ENCODE peak calls at places on chromosomes 16 and 17, in five cellular contexts. One of them, this sample, is unnamed.

GRCh38 chr16:84137769-84138357 is 7.1 kb downstream of the HSDL1 start:
- DNase-seq in fibroblast of lung: no peak
- DNase-seq in endodermal cell: no peak
- DNase-seq in H9: no peak
- DNase-seq in IMR-90: no peak
- DNase-seq in this sample: no peak

GRCh38 chr16:86578056-86578455 is 293 bp upstream of the FOXL1 start:
- DNase-seq in endodermal cell: no peak
- DNase-seq in H9: no peak
- DNase-seq in fibroblast of lung: peak; percentile 93
- DNase-seq in IMR-90: peak; percentile 99
- DNase-seq in this sample: peak; percentile 78

GRCh38 chr17:8467527-8467926 is 31.8 kb downstream of the NDEL1 start:
- DNase-seq in endodermal cell: no peak
- DNase-seq in IMR-90: no peak
- DNase-seq in H9: no peak
- DNase-seq in fibroblast of lung: no peak
- DNase-seq in this sample: no peak

GRCh38 chr17:41421116-41421515 is 3.3 kb downstream of the KRT37 start:
- DNase-seq in fibroblast of lung: peak; percentile 80
- DNase-seq in endodermal cell: no peak
- DNase-seq in H9: no peak
- DNase-seq in IMR-90: peak; percentile 77
- DNase-seq in this sample: peak; percentile 65

GRCh38 chr16:3149630-3150345 is 15.0 kb downstream of the ZNF213 start:
- DNase-seq in IMR-90: peak; percentile 42
- DNase-seq in fibroblast of lung: peak; percentile 66
- DNase-seq in H9: peak; percentile 84
- DNase-seq in endodermal cell: peak; percentile 91
- DNase-seq in this sample: peak; percentile 78

GRCh38 chr16:47644166-47644565 is 183.0 kb downstream of the PHKB start:
- DNase-seq in fibroblast of lung: peak; percentile 91
- DNase-seq in endodermal cell: no peak
- DNase-seq in IMR-90: peak; percentile 89
- DNase-seq in H9: no peak
- DNase-seq in this sample: peak; percentile 78

GRCh38 chr16:73042807-73043206 is 5.1 kb downstream of the ZFHX3 start:
- DNase-seq in H9: no peak
- DNase-seq in IMR-90: no peak
- DNase-seq in endodermal cell: no peak
- DNase-seq in fibroblast of lung: no peak
- DNase-seq in this sample: no peak

GRCh38 chr17:18093616-18094408 is 6.1 kb downstream of the DRG2 start:
- DNase-seq in fibroblast of lung: peak; percentile 72
- DNase-seq in IMR-90: peak; percentile 83
- DNase-seq in endodermal cell: peak; percentile 79
- DNase-seq in H9: peak; percentile 63
- DNase-seq in this sample: peak; percentile 89

GRCh38 chr17:63433746-63434591 is 12.1 kb downstream of the CYB561 start:
- DNase-seq in endodermal cell: no peak
- DNase-seq in fibroblast of lung: peak; percentile 95
- DNase-seq in H9: no peak
- DNase-seq in IMR-90: peak; percentile 92
- DNase-seq in this sample: peak; percentile 96

GRCh38 chr17:19404264-19404663 is 6.8 kb upstream of the RNF112 start:
- DNase-seq in H9: no peak
- DNase-seq in IMR-90: no peak
- DNase-seq in fibroblast of lung: no peak
- DNase-seq in endodermal cell: no peak
- DNase-seq in this sample: no peak

GRCh38 chr17:63039342-63039741 is 73.3 kb downstream of the TANC2 start:
- DNase-seq in IMR-90: peak; percentile 28
- DNase-seq in endodermal cell: no peak
- DNase-seq in fibroblast of lung: peak; percentile 17
- DNase-seq in H9: no peak
- DNase-seq in this sample: no peak

GRCh38 chr16:11835309-11835708 is 16.0 kb downstream of the RSL1D1 start:
- DNase-seq in fibroblast of lung: no peak
- DNase-seq in IMR-90: no peak
- DNase-seq in endodermal cell: no peak
- DNase-seq in H9: no peak
- DNase-seq in this sample: no peak

GRCh38 chr16:3094289-3095027 is 4.6 kb downstream of the ZSCAN10 start:
- DNase-seq in H9: no peak
- DNase-seq in IMR-90: peak; percentile 23
- DNase-seq in endodermal cell: peak; percentile 83
- DNase-seq in fibroblast of lung: no peak
- DNase-seq in this sample: peak; percentile 50

GRCh38 chr17:2347805-2348685 is 10.7 kb downstream of the SGSM2 start:
- DNase-seq in fibroblast of lung: peak; percentile 74
- DNase-seq in IMR-90: peak; percentile 91
- DNase-seq in H9: peak; percentile 99
- DNase-seq in endodermal cell: peak; percentile 99
- DNase-seq in this sample: peak; percentile 88

GRCh38 chr16:80384862-80385261 is 155.9 kb upstream of the DYNLRB2 start:
- DNase-seq in H9: no peak
- DNase-seq in endodermal cell: no peak
- DNase-seq in fibroblast of lung: no peak
- DNase-seq in IMR-90: no peak
- DNase-seq in this sample: no peak

GRCh38 chr17:66829883-66830282 is 5.0 kb upstream of the CACNG5 start:
- DNase-seq in endodermal cell: no peak
- DNase-seq in IMR-90: no peak
- DNase-seq in fibroblast of lung: no peak
- DNase-seq in H9: peak; percentile 59
- DNase-seq in this sample: no peak

GRCh38 chr16:17396762-17397498 is 73.8 kb downstream of the XYLT1 start:
- DNase-seq in IMR-90: peak; percentile 52
- DNase-seq in fibroblast of lung: peak; percentile 51
- DNase-seq in H9: no peak
- DNase-seq in endodermal cell: no peak
- DNase-seq in this sample: peak; percentile 31

GRCh38 chr16:84368327-84368996 is at the start of gene ATP2C2:
- DNase-seq in IMR-90: no peak
- DNase-seq in fibroblast of lung: no peak
- DNase-seq in endodermal cell: peak; percentile 95
- DNase-seq in H9: peak; percentile 92
- DNase-seq in this sample: no peak

GRCh38 chr17:14793237-14793636 is 471.9 kb downstream of the PMP22 start:
- DNase-seq in IMR-90: peak; percentile 91
- DNase-seq in endodermal cell: no peak
- DNase-seq in H9: no peak
- DNase-seq in fibroblast of lung: peak; percentile 0
- DNase-seq in this sample: peak; percentile 69

GRCh38 chr17:11241611-11242226 is 706 bp downstream of the SHISA6 start:
- DNase-seq in IMR-90: no peak
- DNase-seq in endodermal cell: peak; percentile 85
- DNase-seq in fibroblast of lung: no peak
- DNase-seq in H9: peak; percentile 72
- DNase-seq in this sample: no peak

GRCh38 chr16:67387479-67388079 is 5.7 kb downstream of the TPPP3 start:
- DNase-seq in IMR-90: no peak
- DNase-seq in endodermal cell: no peak
- DNase-seq in H9: no peak
- DNase-seq in fibroblast of lung: no peak
- DNase-seq in this sample: no peak

GRCh38 chr16:2275476-2276450 is 7.8 kb upstream of the RNPS1 start:
- DNase-seq in IMR-90: no peak
- DNase-seq in endodermal cell: peak; percentile 35
- DNase-seq in H9: no peak
- DNase-seq in fibroblast of lung: no peak
- DNase-seq in this sample: no peak

GRCh38 chr16:12496181-12496580 is 307.5 kb downstream of the CPPED1 start:
- DNase-seq in H9: no peak
- DNase-seq in endodermal cell: no peak
- DNase-seq in fibroblast of lung: no peak
- DNase-seq in IMR-90: no peak
- DNase-seq in this sample: no peak

GRCh38 chr16:28975158-28975603 is 603 bp downstream of the SPNS1 start:
- DNase-seq in IMR-90: no peak
- DNase-seq in H9: no peak
- DNase-seq in fibroblast of lung: peak; percentile 5
- DNase-seq in endodermal cell: peak; percentile 50
- DNase-seq in this sample: peak; percentile 47

GRCh38 chr16:7318661-7319060 is 14.0 kb upstream of the RBFOX1 start:
- DNase-seq in fibroblast of lung: no peak
- DNase-seq in endodermal cell: no peak
- DNase-seq in IMR-90: no peak
- DNase-seq in H9: no peak
- DNase-seq in this sample: no peak

GRCh38 chr16:84278333-84278732 is 16.3 kb upstream of the WFDC1 start:
- DNase-seq in endodermal cell: no peak
- DNase-seq in fibroblast of lung: no peak
- DNase-seq in H9: no peak
- DNase-seq in IMR-90: no peak
- DNase-seq in this sample: no peak

GRCh38 chr17:49337900-49338299 is 24.1 kb downstream of the ZNF652 start:
- DNase-seq in endodermal cell: no peak
- DNase-seq in H9: no peak
- DNase-seq in fibroblast of lung: peak; percentile 81
- DNase-seq in IMR-90: peak; percentile 70
- DNase-seq in this sample: peak; percentile 28

GRCh38 chr16:23323224-23324030 is 21.3 kb downstream of the SCNN1B start:
- DNase-seq in H9: no peak
- DNase-seq in IMR-90: no peak
- DNase-seq in endodermal cell: no peak
- DNase-seq in fibroblast of lung: no peak
- DNase-seq in this sample: no peak

GRCh38 chr16:71777329-71777728 is 31.3 kb downstream of the AP1G1 start:
- DNase-seq in endodermal cell: no peak
- DNase-seq in IMR-90: no peak
- DNase-seq in H9: no peak
- DNase-seq in fibroblast of lung: no peak
- DNase-seq in this sample: no peak

GRCh38 chr17:73068322-73069153 is 23.9 kb downstream of the SLC39A11 start:
- DNase-seq in fibroblast of lung: peak; percentile 90
- DNase-seq in endodermal cell: no peak
- DNase-seq in H9: no peak
- DNase-seq in IMR-90: peak; percentile 92
- DNase-seq in this sample: peak; percentile 70

GRCh38 chr17:42944211-42944610 is 20.0 kb downstream of the AARSD1 start:
- DNase-seq in IMR-90: peak; percentile 40
- DNase-seq in fibroblast of lung: no peak
- DNase-seq in H9: no peak
- DNase-seq in endodermal cell: no peak
- DNase-seq in this sample: peak; percentile 43

GRCh38 chr17:36940313-36941264 is 3.3 kb downstream of the LHX1 start:
- DNase-seq in endodermal cell: peak; percentile 82
- DNase-seq in IMR-90: no peak
- DNase-seq in H9: peak; percentile 62
- DNase-seq in fibroblast of lung: no peak
- DNase-seq in this sample: no peak

GRCh38 chr17:31357831-31358400 is 33.6 kb upstream of the RAB11FIP4 start:
- DNase-seq in endodermal cell: no peak
- DNase-seq in IMR-90: peak; percentile 47
- DNase-seq in fibroblast of lung: no peak
- DNase-seq in H9: no peak
- DNase-seq in this sample: no peak

GRCh38 chr16:73329363-73330306 is 281.7 kb upstream of the ZFHX3 start:
- DNase-seq in endodermal cell: peak; percentile 80
- DNase-seq in IMR-90: no peak
- DNase-seq in fibroblast of lung: peak; percentile 38
- DNase-seq in H9: peak; percentile 39
- DNase-seq in this sample: no peak

GRCh38 chr17:46011711-46012505 is 12.9 kb downstream of the STH start:
- DNase-seq in IMR-90: no peak
- DNase-seq in fibroblast of lung: no peak
- DNase-seq in H9: peak; percentile 71
- DNase-seq in endodermal cell: peak; percentile 60
- DNase-seq in this sample: no peak

GRCh38 chr17:46010597-46011186 is 11.6 kb downstream of the STH start:
- DNase-seq in endodermal cell: peak; percentile 80
- DNase-seq in H9: peak; percentile 68
- DNase-seq in fibroblast of lung: no peak
- DNase-seq in IMR-90: no peak
- DNase-seq in this sample: peak; percentile 13

GRCh38 chr17:46012506-46013079 is 13.5 kb downstream of the STH start:
- DNase-seq in fibroblast of lung: no peak
- DNase-seq in IMR-90: no peak
- DNase-seq in endodermal cell: no peak
- DNase-seq in H9: no peak
- DNase-seq in this sample: no peak

GRCh38 chr17:46013502-46014165 is 14.6 kb downstream of the STH start:
- DNase-seq in fibroblast of lung: peak; percentile 15
- DNase-seq in endodermal cell: no peak
- DNase-seq in IMR-90: peak; percentile 70
- DNase-seq in H9: no peak
- DNase-seq in this sample: peak; percentile 87

GRCh38 chr17:46013127-46013501 is 14.1 kb downstream of the STH start:
- DNase-seq in fibroblast of lung: no peak
- DNase-seq in H9: no peak
- DNase-seq in endodermal cell: peak; percentile 59
- DNase-seq in IMR-90: no peak
- DNase-seq in this sample: no peak
- H3K9ac ChIP-seq in fibroblast of lung: no peak overlapping the region
- H3K9ac ChIP-seq in H9: no peak overlapping the region
- H3K9ac ChIP-seq in endodermal cell: no peak overlapping the region
- H3K9ac ChIP-seq in IMR-90: no peak overlapping the region
- H3K9ac ChIP-seq in this sample: no peak overlapping the region

GRCh38 chr16:1049113-1049975 is 23.2 kb upstream of the SSTR5 start:
- DNase-seq in IMR-90: no peak
- DNase-seq in endodermal cell: no peak
- DNase-seq in fibroblast of lung: no peak
- DNase-seq in H9: no peak
- DNase-seq in this sample: no peak
- H3K4me1 ChIP-seq in IMR-90: no peaks in the 10 kb centered on the region
- H3K4me1 ChIP-seq in endodermal cell: no peaks in the 10 kb centered on the region
- H3K4me1 ChIP-seq in fibroblast of lung: no peaks in the 10 kb centered on the region
- H3K4me1 ChIP-seq in H9: no peaks in the 10 kb centered on the region
- H3K4me1 ChIP-seq in this sample: no peaks in the 10 kb centered on the region

GRCh38 chr16:88770459-88771293 is 14.3 kb downstream of the PIEZO1 start:
- DNase-seq in fibroblast of lung: peak; percentile 88
- DNase-seq in IMR-90: peak; percentile 87
- DNase-seq in endodermal cell: peak; percentile 97
- DNase-seq in H9: peak; percentile 92
- DNase-seq in this sample: no peak
- H3K9ac ChIP-seq in fibroblast of lung: peak overlapping the region; percentile 52
- H3K9ac ChIP-seq in IMR-90: peak overlapping the region; percentile 4
- H3K9ac ChIP-seq in endodermal cell: no peak overlapping the region
- H3K9ac ChIP-seq in H9: no peak overlapping the region
- H3K9ac ChIP-seq in this sample: no peak overlapping the region

GRCh38 chr17:68175416-68175815 is 72.4 kb upstream of the AMZ2 start:
- DNase-seq in IMR-90: no peak
- DNase-seq in fibroblast of lung: no peak
- DNase-seq in H9: no peak
- DNase-seq in endodermal cell: no peak
- DNase-seq in this sample: no peak

GRCh38 chr17:68178831-68179230 is 69.0 kb upstream of the AMZ2 start:
- DNase-seq in H9: no peak
- DNase-seq in endodermal cell: peak; percentile 36
- DNase-seq in IMR-90: no peak
- DNase-seq in fibroblast of lung: no peak
- DNase-seq in this sample: no peak

GRCh38 chr17:68172461-68172954 is 75.3 kb upstream of the AMZ2 start:
- DNase-seq in H9: peak; percentile 82
- DNase-seq in endodermal cell: peak; percentile 95
- DNase-seq in IMR-90: peak; percentile 49
- DNase-seq in fibroblast of lung: peak; percentile 38
- DNase-seq in this sample: peak; percentile 65

GRCh38 chr17:68176770-68177169 is 71.1 kb upstream of the AMZ2 start:
- DNase-seq in IMR-90: no peak
- DNase-seq in fibroblast of lung: no peak
- DNase-seq in endodermal cell: peak; percentile 57
- DNase-seq in H9: no peak
- DNase-seq in this sample: no peak

GRCh38 chr17:68175905-68176304 is 71.9 kb upstream of the AMZ2 start:
- DNase-seq in H9: no peak
- DNase-seq in endodermal cell: no peak
- DNase-seq in fibroblast of lung: no peak
- DNase-seq in IMR-90: no peak
- DNase-seq in this sample: no peak
- H3K4me1 ChIP-seq in H9: no peaks in the 10 kb centered on the region
- H3K4me1 ChIP-seq in endodermal cell: no peaks in the 10 kb centered on the region
- H3K4me1 ChIP-seq in fibroblast of lung: no peaks in the 10 kb centered on the region
- H3K4me1 ChIP-seq in IMR-90: peaks cover 3% of the 10 kb centered on the region
- H3K4me1 ChIP-seq in this sample: no peaks in the 10 kb centered on the region